ENCODE peak calls at places on chromosomes 16 and 17, in five cellular contexts. One of them, this sample, is unnamed.

GRCh38 chr16:46899443-46900143 is 15.4 kb downstream of the GPT2 start:
- DNase-seq in EL: peak; percentile 47
- DNase-seq in cardiac fibroblast: peak; percentile 53
- DNase-seq in anterior cingulate cortex: no peak
- DNase-seq in left cardiac atrium: no peak
- DNase-seq in this sample: no peak

GRCh38 chr17:17711708-17712141 is 30.5 kb downstream of the RAI1 start:
- DNase-seq in EL: no peak
- DNase-seq in cardiac fibroblast: no peak
- DNase-seq in anterior cingulate cortex: no peak
- DNase-seq in left cardiac atrium: no peak
- DNase-seq in this sample: no peak

GRCh38 chr16:50830698-50831097 is 88.8 kb downstream of the CYLD start:
- DNase-seq in EL: no peak
- DNase-seq in cardiac fibroblast: no peak
- DNase-seq in anterior cingulate cortex: no peak
- DNase-seq in left cardiac atrium: no peak
- DNase-seq in this sample: no peak

GRCh38 chr16:85767569-85767968 is 16.7 kb upstream of the C16orf74 start:
- DNase-seq in EL: peak; percentile 93
- DNase-seq in cardiac fibroblast: peak; percentile 88
- DNase-seq in anterior cingulate cortex: no peak
- DNase-seq in left cardiac atrium: no peak
- DNase-seq in this sample: no peak

GRCh38 chr17:55737976-55738501 is 12.8 kb upstream of the PCTP start:
- DNase-seq in EL: no peak
- DNase-seq in cardiac fibroblast: no peak
- DNase-seq in anterior cingulate cortex: no peak
- DNase-seq in left cardiac atrium: no peak
- DNase-seq in this sample: no peak

GRCh38 chr16:30092373-30093010 is 768 bp upstream of the TBX6 start:
- DNase-seq in EL: peak; percentile 44
- DNase-seq in cardiac fibroblast: peak; percentile 85
- DNase-seq in anterior cingulate cortex: peak; percentile 64
- DNase-seq in left cardiac atrium: peak; percentile 87
- DNase-seq in this sample: peak; percentile 91

GRCh38 chr17:80586464-80587228 is 42.0 kb downstream of the RPTOR start:
- DNase-seq in EL: peak; percentile 62
- DNase-seq in cardiac fibroblast: no peak
- DNase-seq in anterior cingulate cortex: no peak
- DNase-seq in left cardiac atrium: no peak
- DNase-seq in this sample: no peak

GRCh38 chr17:12665263-12666210 is at the start of gene MYOCD:
- DNase-seq in EL: peak; percentile 69
- DNase-seq in cardiac fibroblast: peak; percentile 13
- DNase-seq in anterior cingulate cortex: no peak
- DNase-seq in left cardiac atrium: peak; percentile 52
- DNase-seq in this sample: no peak

GRCh38 chr17:789160-789840 is 7.1 kb downstream of the MRM3 start:
- DNase-seq in EL: no peak
- DNase-seq in cardiac fibroblast: no peak
- DNase-seq in anterior cingulate cortex: no peak
- DNase-seq in left cardiac atrium: no peak
- DNase-seq in this sample: no peak